ENCODE peak calls at places on chromosomes 2 and 18, in six cellular contexts. L is IMR-90, E is mesenchymal stem cell, C is neuronal stem cell, H is H9, A is H1. R is an unnamed sample.

GRCh38 chr2:17076535-17076934 is 410.9 kb upstream of the CYRIA start:
- DNase-seq in E (peak; percentile 12), H (no peak), A (no peak), L (no peak), C (no peak), R (no peak)

GRCh38 chr2:111705711-111706323 is 178.2 kb downstream of the ANAPC1 start:
- DNase-seq in E (peak; percentile 89), A (peak; percentile 79), H (peak; percentile 90), L (peak; percentile 97), C (peak; percentile 65), R (peak; percentile 79)

GRCh38 chr2:185456517-185456916 is 282.1 kb upstream of the FSIP2 start:
- DNase-seq in H (no peak), A (no peak), C (no peak), L (no peak), E (peak; percentile 50), R (no peak)

GRCh38 chr2:30717081-30717650 is 90.1 kb downstream of the CAPN13 start:
- DNase-seq in E (no peak), C (no peak), A (no peak), H (peak; percentile 15), L (no peak), R (no peak)

GRCh38 chr18:58190842-58191530 is 147.0 kb downstream of the NEDD4L start:
- DNase-seq in C (no peak), A (no peak), L (peak; percentile 26), H (no peak), E (no peak), R (no peak)

GRCh38 chr18:35099911-35100310 is 58.7 kb downstream of the MAPRE2 start:
- DNase-seq in H (no peak), A (no peak), C (no peak), L (peak; percentile 70), E (no peak), R (no peak)

GRCh38 chr2:222490100-222490499 is 65.8 kb downstream of the SGPP2 start:
- DNase-seq in L (no peak), A (no peak), C (no peak), H (no peak), E (no peak), R (no peak)

GRCh38 chr2:127174977-127175376 is 45.1 kb downstream of the CYP27C1 start:
- DNase-seq in H (no peak), A (no peak), E (peak; percentile 29), L (peak; percentile 31), C (no peak), R (no peak)

GRCh38 chr2:17309186-17309585 is 209.1 kb downstream of the RAD51AP2 start:
- DNase-seq in L (no peak), E (no peak), H (no peak), A (no peak), C (no peak), R (no peak)

GRCh38 chr2:46196871-46197462 is 100.2 kb upstream of the EPAS1 start:
- DNase-seq in E (no peak), A (no peak), L (no peak), C (no peak), H (no peak), R (no peak)

GRCh38 chr2:20976527-20976926 is 67.3 kb downstream of the APOB start:
- DNase-seq in E (no peak), A (no peak), H (no peak), C (no peak), L (no peak), R (no peak)

GRCh38 chr2:109333414-109334194 is 204.6 kb downstream of the SH3RF3 start:
- DNase-seq in L (peak; percentile 47), A (no peak), E (peak; percentile 68), H (no peak), C (no peak), R (peak; percentile 63)

GRCh38 chr18:32040936-32041335 is 22.3 kb downstream of the RNF125 start:
- DNase-seq in L (no peak), H (no peak), A (no peak), E (no peak), C (no peak), R (no peak)

GRCh38 chr2:75865702-75866101 is 155.0 kb upstream of the GCFC2 start:
- DNase-seq in L (no peak), E (no peak), A (no peak), C (no peak), H (no peak), R (no peak)

GRCh38 chr2:64770781-64771334 is 117.1 kb upstream of the SERTAD2 start:
- DNase-seq in L (peak; percentile 97), A (no peak), H (no peak), C (no peak), E (no peak), R (peak; percentile 15)

GRCh38 chr2:98852903-98853302 is 83.1 kb downstream of the CRACDL start:
- DNase-seq in E (no peak), A (no peak), L (no peak), H (no peak), C (no peak), R (no peak)

GRCh38 chr2:23916727-23917458 is 10.0 kb downstream of the ATAD2B start:
- DNase-seq in H (no peak), E (no peak), L (no peak), C (no peak), A (no peak), R (peak; percentile 42)

GRCh38 chr2:109470121-109470921 is 143.4 kb downstream of the SEPTIN10 start:
- DNase-seq in C (no peak), H (no peak), A (no peak), E (peak; percentile 82), L (peak; percentile 53), R (peak; percentile 59)

GRCh38 chr2:733495-733894 is 56.3 kb upstream of the TMEM18 start:
- DNase-seq in L (no peak), C (no peak), A (no peak), H (no peak), E (no peak), R (no peak)

GRCh38 chr2:190121971-190122370 is 59.4 kb upstream of the MSTN start:
- DNase-seq in L (peak; percentile 41), H (no peak), C (no peak), E (peak; percentile 29), A (no peak), R (peak; percentile 57)

GRCh38 chr2:137345994-137346393 is 580.6 kb downstream of the THSD7B start:
- DNase-seq in H (no peak), C (no peak), A (no peak), E (no peak), L (no peak), R (no peak)

GRCh38 chr2:9326975-9327374 is 96.4 kb downstream of the ITGB1BP1 start:
- DNase-seq in C (no peak), H (no peak), L (peak; percentile 32), E (peak; percentile 60), A (no peak), R (peak; percentile 78)

DNA sequence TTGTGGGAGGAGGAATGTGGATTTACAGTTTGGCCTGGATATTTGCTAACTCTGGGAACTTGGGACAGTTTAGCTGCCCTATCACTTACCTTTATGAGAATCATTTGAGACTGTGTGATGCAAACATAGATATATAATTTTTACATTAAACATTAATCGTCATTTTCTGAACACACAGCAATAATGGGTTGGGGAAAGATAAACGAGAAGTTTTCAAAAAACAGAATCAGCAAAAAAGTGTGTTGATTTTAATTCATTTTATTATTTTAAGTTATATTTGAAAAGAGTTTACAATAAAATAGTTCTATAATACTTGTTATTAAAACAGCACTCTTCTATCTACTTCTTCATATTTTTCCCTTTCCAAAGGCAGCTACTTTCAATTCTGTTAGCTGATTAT is 813.3 kb downstream of the SLC4A3 start:
- DNase-seq in A (no peak), H (no peak), C (no peak), L (no peak), E (no peak), R (no peak)
- H3K4me2 ChIP-seq in A (no peak overlapping the region), H (no peak overlapping the region), C (no peak overlapping the region), L (no peak overlapping the region), E (no peak overlapping the region), R (no peak overlapping the region)

GRCh38 chr2:73979021-73979420 is 5.7 kb upstream of the TET3 start:
- DNase-seq in E (no peak), L (no peak), C (no peak), H (peak; percentile 76), A (no peak), R (peak; percentile 72)

GRCh38 chr2:73981081-73981968 is 3.4 kb upstream of the TET3 start:
- DNase-seq in L (no peak), H (peak; percentile 81), C (no peak), A (peak; percentile 29), E (no peak), R (peak; percentile 82)

GRCh38 chr2:73979686-73980085 is 5.0 kb upstream of the TET3 start:
- DNase-seq in C (no peak), A (no peak), L (peak; percentile 92), H (no peak), E (peak; percentile 91), R (no peak)

GRCh38 chr2:73982140-73982617 is 2.5 kb upstream of the TET3 start:
- DNase-seq in E (no peak), L (peak; percentile 53), C (no peak), H (no peak), A (no peak), R (no peak)

GRCh38 chr2:73980566-73980965 is 4.1 kb upstream of the TET3 start:
- DNase-seq in A (no peak), H (no peak), E (no peak), L (no peak), C (no peak), R (no peak)
- H3K9ac ChIP-seq in A (no peak overlapping the region), H (no peak overlapping the region), E (no peak overlapping the region), L (no peak overlapping the region), C (no peak overlapping the region), R (no peak overlapping the region)

GRCh38 chr2:208254118-208254870 is 577 bp downstream of the IDH1 start:
- DNase-seq in H (peak; percentile 93), A (peak; percentile 83), C (peak; percentile 90), L (peak; percentile 66), E (peak; percentile 86), R (peak; percentile 96)

GRCh38 chr2:208253518-208254117 is 1.3 kb downstream of the IDH1 start:
- DNase-seq in H (no peak), L (no peak), C (no peak), E (no peak), A (no peak), R (no peak)

GRCh38 chr2:208255557-208256106 is 761 bp upstream of the IDH1 start:
- DNase-seq in E (no peak), C (no peak), L (no peak), H (no peak), A (no peak), R (no peak)

GRCh38 chr2:208256192-208256782 is 1.4 kb upstream of the IDH1 start:
- DNase-seq in E (no peak), A (no peak), L (no peak), C (no peak), H (no peak), R (peak; percentile 48)

DNA sequence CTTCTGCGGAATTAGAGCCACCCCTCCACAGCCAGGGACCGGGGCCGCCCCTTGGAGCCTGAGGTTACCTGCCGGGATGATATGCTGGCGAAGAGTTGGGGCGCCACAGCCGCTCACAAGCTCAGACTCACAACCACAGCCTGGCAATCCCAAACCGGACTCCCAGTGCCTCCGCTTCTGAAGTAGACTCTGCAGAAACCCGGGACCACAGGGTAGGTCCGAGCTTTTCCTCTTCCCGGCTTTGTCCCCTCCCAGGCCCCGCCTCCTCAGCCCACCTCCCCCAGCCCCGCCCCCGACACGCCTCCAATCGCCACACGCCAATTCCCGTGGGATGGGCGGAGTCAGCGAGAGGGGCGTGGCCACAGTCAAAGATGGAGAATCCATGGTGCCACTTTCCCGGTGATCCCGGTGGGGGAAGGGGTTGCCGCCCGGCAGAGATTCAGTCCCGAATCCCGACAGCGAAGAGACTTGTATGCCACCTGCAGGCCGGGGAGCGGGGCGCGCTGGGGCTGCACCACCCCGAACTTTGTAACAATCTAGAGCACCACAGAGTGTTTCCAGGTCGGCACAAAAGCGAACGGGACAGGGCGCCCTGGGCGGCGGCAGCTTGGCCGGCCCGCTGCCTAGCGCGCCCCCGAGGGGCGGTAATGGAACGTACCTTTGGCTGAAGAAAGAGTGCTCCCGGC is at the start of gene IDH1:
- DNase-seq in E (peak; percentile 95), C (peak; percentile 97), A (peak; percentile 83), L (peak; percentile 89), H (peak; percentile 96), R (peak; percentile 97)
- H3K18ac ChIP-seq in E (peak within 1 kb of the TSS; percentile 6), C (peak within 1 kb of the TSS; percentile 99), A (peak within 1 kb of the TSS; percentile 82), L (peak within 1 kb of the TSS; percentile 13), H (peak within 1 kb of the TSS; percentile 46), R (peak within 1 kb of the TSS; percentile 87)

GRCh38 chr2:168215813-168216212 is 31.6 kb downstream of the STK39 start:
- DNase-seq in C (no peak), H (no peak), L (peak; percentile 27), E (no peak), A (no peak), R (no peak)
- H3K4me2 ChIP-seq in C (no peak overlapping the region), H (no peak overlapping the region), L (no peak overlapping the region), E (no peak overlapping the region), A (no peak overlapping the region), R (no peak overlapping the region)